ENCODE peak calls at places on chromosomes 3 and 15, in seven cellular contexts. O is amygdala, S is germinal center, U is endodermal cell, T is posterior cingulate gyrus, W is A549, N is mucosa of gallbladder. D is an unnamed sample.

GRCh38 chr3:22399566-22399965 is 648.6 kb upstream of the ZNF385D start:
- DNase-seq in O (no peak), S (no peak), U (no peak), T (no peak), W (no peak), N (no peak), D (no peak)

GRCh38 chr3:127420355-127420655 is 132.5 kb upstream of the PRR20G start:
- DNase-seq in O (no peak), S (no peak), U (peak; percentile 33), T (no peak), W (no peak), N (no peak), D (no peak)

GRCh38 chr3:22960326-22960984 is 242.7 kb upstream of the UBE2E2 start:
- DNase-seq in O (peak; percentile 68), S (peak; percentile 33), U (no peak), T (peak; percentile 28), W (peak; percentile 27), N (peak; percentile 34), D (no peak)

GRCh38 chr15:57635300-57635944 is 43.7 kb downstream of the MYZAP start:
- DNase-seq in O (peak; percentile 1), S (no peak), U (no peak), T (no peak), W (no peak), N (no peak), D (no peak)

GRCh38 chr3:38274864-38275649 is 7.0 kb upstream of the SLC22A14 start:
- DNase-seq in O (no peak), S (no peak), U (no peak), T (no peak), W (no peak), N (no peak), D (no peak)

GRCh38 chr3:101131767-101132166 is 138.5 kb upstream of the ABI3BP start:
- DNase-seq in O (no peak), S (no peak), U (no peak), T (no peak), W (no peak), N (no peak), D (no peak)

GRCh38 chr3:37741644-37742043 is 120.0 kb upstream of the CTDSPL start:
- DNase-seq in O (peak; percentile 33), S (no peak), U (no peak), T (peak; percentile 39), W (peak; percentile 40), N (peak; percentile 22), D (no peak)

GRCh38 chr3:136984837-136985236 is 27.1 kb downstream of the IL20RB start:
- DNase-seq in O (no peak), S (no peak), U (no peak), T (no peak), W (no peak), N (peak; percentile 31), D (peak; percentile 16)

GRCh38 chr15:45171912-45172311 is 15.9 kb downstream of the SHF start:
- DNase-seq in O (no peak), S (no peak), U (no peak), T (no peak), W (no peak), N (no peak), D (no peak)

GRCh38 chr3:52123106-52123708 is 31.0 kb downstream of the POC1A start:
- DNase-seq in O (peak; percentile 80), S (peak; percentile 85), U (peak; percentile 95), T (peak; percentile 83), W (peak; percentile 77), N (peak; percentile 73), D (peak; percentile 24)

GRCh38 chr15:36905908-36906307 is 194.4 kb downstream of the MEIS2 start:
- DNase-seq in O (no peak), S (no peak), U (no peak), T (no peak), W (no peak), N (peak; percentile 65), D (no peak)

GRCh38 chr15:79265167-79265566 is 17.4 kb upstream of the ANKRD34C start:
- DNase-seq in O (no peak), S (no peak), U (no peak), T (no peak), W (no peak), N (no peak), D (no peak)

GRCh38 chr15:74319596-74320357 is 47.7 kb downstream of the CYP11A1 start:
- DNase-seq in O (no peak), S (no peak), U (peak; percentile 91), T (no peak), W (no peak), N (no peak), D (no peak)